ENCODE peak calls at places on chromosomes 4 and X, in four cellular contexts. D, I, J and Z are unnamed samples.

GRCh38 chr4:6701371-6701770 is 7.7 kb downstream of the S100P start:
- DNase-seq in D (no peak), I (no peak), J (no peak), Z (no peak)

GRCh38 chr4:164023214-164023613 is 528.7 kb downstream of the TMA16 start:
- DNase-seq in D (no peak), I (no peak), J (no peak), Z (no peak)

GRCh38 chr4:25878676-25879075 is 15.9 kb upstream of the SEL1L3 start:
- DNase-seq in D (no peak), I (no peak), J (no peak), Z (no peak)

GRCh38 chrX:39815621-39816020 is 282.1 kb downstream of the BCOR start:
- DNase-seq in D (no peak), I (no peak), J (no peak), Z (peak)

GRCh38 chrX:153597351-153597750 is 1.6 kb downstream of the CCNQ start:
- DNase-seq in D (no peak), I (no peak), J (no peak), Z (no peak)

GRCh38 chr4:79211490-79211889 is 114.4 kb downstream of the NAA11 start:
- DNase-seq in D (peak), I (no peak), J (no peak), Z (no peak)

GRCh38 chr4:123967360-123967759 is 570.8 kb downstream of the SPRY1 start:
- DNase-seq in D (no peak), I (no peak), J (no peak), Z (no peak)

GRCh38 chrX:150873616-150874015 is 24.9 kb downstream of the CD99L2 start:
- DNase-seq in D (no peak), I (no peak), J (no peak), Z (peak)

GRCh38 chr4:39942507-39942906 is 35.2 kb downstream of the PDS5A start:
- DNase-seq in D (no peak), I (no peak), J (no peak), Z (no peak)

GRCh38 chr4:73434311-73434710 is 1.7 kb upstream of the AFP start:
- DNase-seq in D (peak), I (no peak), J (no peak), Z (peak)

GRCh38 chr4:132866616-132867015 is 282.5 kb upstream of the PCDH10 start:
- DNase-seq in D (no peak), I (no peak), J (no peak), Z (no peak)

GRCh38 chr4:88027611-88028608 is 20.5 kb downstream of the PKD2 start:
- DNase-seq in D (no peak), I (no peak), J (no peak), Z (peak)

GRCh38 chr4:137967480-137968190 is 274.5 kb downstream of the SLC7A11 start:
- DNase-seq in D (no peak), I (no peak), J (no peak), Z (no peak)

GRCh38 chrX:104343408-104344129 is 88.8 kb upstream of the ESX1 start:
- DNase-seq in D (no peak), I (no peak), J (peak), Z (peak)

GRCh38 chr4:16663722-16664121 is 234.7 kb downstream of the LDB2 start:
- DNase-seq in D (no peak), I (no peak), J (no peak), Z (no peak)

GRCh38 chrX:103376979-103377324 is 614 bp downstream of the BEX3 start:
- DNase-seq in D (peak), I (no peak), J (no peak), Z (no peak)

GRCh38 chr4:151107063-151107462 is 7.6 kb downstream of the RPS3A start:
- DNase-seq in D (no peak), I (no peak), J (no peak), Z (no peak)